ENCODE peak calls at places on chromosomes 13 and 19, in four cellular contexts. One of them, this sample, is unnamed.

GRCh38 chr19:7680606-7681335 is at the start of gene TRAPPC5:
- DNase-seq in HEK293T: peak
- DNase-seq in cardiac muscle cell: peak
- DNase-seq in anterior cingulate cortex: peak
- DNase-seq in this sample: peak

GRCh38 chr13:42164557-42165125 is 107.3 kb upstream of the AKAP11 start:
- DNase-seq in HEK293T: no peak
- DNase-seq in cardiac muscle cell: no peak
- DNase-seq in anterior cingulate cortex: no peak
- DNase-seq in this sample: no peak

GRCh38 chr19:41321600-41322270 is 11.8 kb downstream of the CCDC97 start:
- DNase-seq in HEK293T: peak
- DNase-seq in cardiac muscle cell: peak
- DNase-seq in anterior cingulate cortex: no peak
- DNase-seq in this sample: no peak

GRCh38 chr19:42275103-42275502 is 6.1 kb downstream of the CIC start:
- DNase-seq in HEK293T: no peak
- DNase-seq in cardiac muscle cell: no peak
- DNase-seq in anterior cingulate cortex: no peak
- DNase-seq in this sample: no peak

GRCh38 chr13:113410472-113411201 is 42.7 kb downstream of the ADPRHL1 start:
- DNase-seq in HEK293T: no peak
- DNase-seq in cardiac muscle cell: no peak
- DNase-seq in anterior cingulate cortex: no peak
- DNase-seq in this sample: no peak

GRCh38 chr13:34719060-34719875 is 222.8 kb upstream of the NBEA start:
- DNase-seq in HEK293T: no peak
- DNase-seq in cardiac muscle cell: no peak
- DNase-seq in anterior cingulate cortex: no peak
- DNase-seq in this sample: no peak

GRCh38 chr13:29943301-29944085 is 93.1 kb upstream of the UBL3 start:
- DNase-seq in HEK293T: no peak
- DNase-seq in cardiac muscle cell: no peak
- DNase-seq in anterior cingulate cortex: no peak
- DNase-seq in this sample: no peak

GRCh38 chr13:19952850-19953249 is 5.7 kb upstream of the ZMYM2 start:
- DNase-seq in HEK293T: no peak
- DNase-seq in cardiac muscle cell: no peak
- DNase-seq in anterior cingulate cortex: no peak
- DNase-seq in this sample: no peak

GRCh38 chr13:35926859-35927530 is 204.2 kb downstream of the DCLK1 start:
- DNase-seq in HEK293T: no peak
- DNase-seq in cardiac muscle cell: no peak
- DNase-seq in anterior cingulate cortex: no peak
- DNase-seq in this sample: no peak

GRCh38 chr13:77752512-77753069 is 55.1 kb downstream of the SLAIN1 start:
- DNase-seq in HEK293T: no peak
- DNase-seq in cardiac muscle cell: no peak
- DNase-seq in anterior cingulate cortex: no peak
- DNase-seq in this sample: no peak

GRCh38 chr13:48500652-48501197 is 32.2 kb downstream of the RCBTB2 start:
- DNase-seq in HEK293T: no peak
- DNase-seq in cardiac muscle cell: no peak
- DNase-seq in anterior cingulate cortex: no peak
- DNase-seq in this sample: no peak

GRCh38 chr19:44131955-44132354 is 9.4 kb upstream of the ZNF234 start:
- DNase-seq in HEK293T: no peak
- DNase-seq in cardiac muscle cell: no peak
- DNase-seq in anterior cingulate cortex: no peak
- DNase-seq in this sample: no peak

GRCh38 chr19:19514215-19514633 is 1.1 kb downstream of the TSSK6 start:
- DNase-seq in HEK293T: no peak
- DNase-seq in cardiac muscle cell: no peak
- DNase-seq in anterior cingulate cortex: peak
- DNase-seq in this sample: no peak

This sample was measured in T-helper 17 cell.